ENCODE peak calls at places on chromosomes 3 and 15, in five cellular contexts. G, P, M, Y and X are unnamed samples.

GRCh38 chr3:127072971-127073851 is 90.3 kb downstream of the PLXNA1 start:
- DNase-seq in G (no peak), P (no peak), M (no peak), Y (no peak), X (no peak)

GRCh38 chr3:50490438-50490970 is 12.9 kb downstream of the CACNA2D2 start:
- DNase-seq in G (no peak), P (no peak), M (no peak), Y (no peak), X (no peak)

GRCh38 chr3:36428444-36428843 is 48.1 kb downstream of the STAC start:
- DNase-seq in G (no peak), P (no peak), M (no peak), Y (no peak), X (no peak)

GRCh38 chr15:93311620-93312019 is 222.6 kb upstream of the RGMA start:
- DNase-seq in G (no peak), P (no peak), M (no peak), Y (no peak), X (no peak)

GRCh38 chr15:41966414-41966812 is 5.9 kb downstream of the EHD4 start:
- DNase-seq in G (no peak), P (no peak), M (no peak), Y (no peak), X (no peak)

GRCh38 chr3:38374221-38374620 is 27.6 kb downstream of the XYLB start:
- DNase-seq in G (no peak), P (no peak), M (no peak), Y (no peak), X (no peak)

GRCh38 chr15:91263632-91264477 is 163.8 kb downstream of the SV2B start:
- DNase-seq in G (peak), P (no peak), M (no peak), Y (no peak), X (no peak)

GRCh38 chr3:118781879-118782278 is 252.8 kb downstream of the IGSF11 start:
- DNase-seq in G (no peak), P (no peak), M (no peak), Y (no peak), X (no peak)

GRCh38 chr3:58994746-58995330 is 55.0 kb downstream of the CFAP20DC start:
- DNase-seq in G (peak), P (peak), M (peak), Y (peak), X (no peak)

GRCh38 chr15:88476635-88477038 is 9.1 kb downstream of the MRPS11 start:
- DNase-seq in G (peak), P (peak), M (peak), Y (peak), X (no peak)

GRCh38 chr15:77966540-77967290 is 110.8 kb downstream of the TBC1D2B start:
- DNase-seq in G (peak), P (peak), M (peak), Y (peak), X (no peak)

GRCh38 chr3:169323580-169324453 is 339.7 kb downstream of the MECOM start:
- DNase-seq in G (peak), P (no peak), M (peak), Y (peak), X (no peak)

GRCh38 chr3:22730701-22731100 is 472.4 kb upstream of the UBE2E2 start:
- DNase-seq in G (no peak), P (no peak), M (no peak), Y (no peak), X (no peak)